ENCODE peak calls at places on chromosomes 1 and 21, in eight cellular contexts. One of them, this sample, is unnamed. For H3K4me1, the result is how much of the 10 kb centered on the place peaks cover.

GRCh38 chr1:99457381-99458165 is 188.3 kb upstream of the PALMD start:
- DNase-seq in endothelial cell of umbilical vein: no peak
- DNase-seq in CD8-positive, alpha-beta T cell: no peak
- DNase-seq in heart right ventricle: no peak
- DNase-seq in neuronal stem cell: no peak
- DNase-seq in psoas muscle: no peak
- DNase-seq in right lobe of liver: no peak
- DNase-seq in sigmoid colon: no peak
- DNase-seq in this sample: no peak

GRCh38 chr1:87766737-87767136 is 438.1 kb downstream of the LMO4 start:
- DNase-seq in endothelial cell of umbilical vein: no peak
- DNase-seq in CD8-positive, alpha-beta T cell: no peak
- DNase-seq in heart right ventricle: no peak
- DNase-seq in neuronal stem cell: no peak
- DNase-seq in psoas muscle: no peak
- DNase-seq in right lobe of liver: no peak
- DNase-seq in sigmoid colon: no peak
- DNase-seq in this sample: no peak

GRCh38 chr21:38060533-38060932 is 144.3 kb upstream of the KCNJ6 start:
- DNase-seq in endothelial cell of umbilical vein: no peak
- DNase-seq in CD8-positive, alpha-beta T cell: no peak
- DNase-seq in heart right ventricle: no peak
- DNase-seq in neuronal stem cell: no peak
- DNase-seq in psoas muscle: no peak
- DNase-seq in right lobe of liver: no peak
- DNase-seq in sigmoid colon: no peak
- DNase-seq in this sample: no peak

GRCh38 chr21:45102391-45102932 is 28.1 kb downstream of the ADARB1 start:
- DNase-seq in endothelial cell of umbilical vein: peak
- DNase-seq in CD8-positive, alpha-beta T cell: no peak
- DNase-seq in heart right ventricle: no peak
- DNase-seq in neuronal stem cell: no peak
- DNase-seq in psoas muscle: no peak
- DNase-seq in right lobe of liver: no peak
- DNase-seq in sigmoid colon: no peak
- DNase-seq in this sample: no peak

GRCh38 chr1:86833461-86834215 is 80.3 kb downstream of the SELENOF start:
- DNase-seq in endothelial cell of umbilical vein: peak
- DNase-seq in CD8-positive, alpha-beta T cell: peak
- DNase-seq in heart right ventricle: peak
- DNase-seq in neuronal stem cell: peak
- DNase-seq in psoas muscle: peak
- DNase-seq in right lobe of liver: peak
- DNase-seq in sigmoid colon: peak
- DNase-seq in this sample: peak

GRCh38 chr1:171141336-171142051 is 43.6 kb upstream of the FMO2 start:
- DNase-seq in endothelial cell of umbilical vein: peak
- DNase-seq in CD8-positive, alpha-beta T cell: no peak
- DNase-seq in heart right ventricle: peak
- DNase-seq in neuronal stem cell: no peak
- DNase-seq in psoas muscle: peak
- DNase-seq in right lobe of liver: peak
- DNase-seq in sigmoid colon: peak
- DNase-seq in this sample: no peak

GRCh38 chr1:224681816-224682215 is 65.7 kb downstream of the CNIH3 start:
- DNase-seq in endothelial cell of umbilical vein: no peak
- DNase-seq in CD8-positive, alpha-beta T cell: no peak
- DNase-seq in heart right ventricle: no peak
- DNase-seq in neuronal stem cell: peak
- DNase-seq in psoas muscle: no peak
- DNase-seq in right lobe of liver: no peak
- DNase-seq in sigmoid colon: no peak
- DNase-seq in this sample: no peak

GRCh38 chr1:106498238-106498637 is 558.2 kb upstream of the PRMT6 start:
- DNase-seq in endothelial cell of umbilical vein: no peak
- DNase-seq in CD8-positive, alpha-beta T cell: no peak
- DNase-seq in heart right ventricle: no peak
- DNase-seq in neuronal stem cell: no peak
- DNase-seq in psoas muscle: no peak
- DNase-seq in right lobe of liver: no peak
- DNase-seq in sigmoid colon: no peak
- DNase-seq in this sample: no peak

GRCh38 chr1:206558794-206559660 is 51.7 kb downstream of the RASSF5 start:
- DNase-seq in endothelial cell of umbilical vein: no peak
- DNase-seq in CD8-positive, alpha-beta T cell: peak
- DNase-seq in heart right ventricle: no peak
- DNase-seq in neuronal stem cell: no peak
- DNase-seq in psoas muscle: no peak
- DNase-seq in right lobe of liver: no peak
- DNase-seq in sigmoid colon: no peak
- DNase-seq in this sample: no peak

GRCh38 chr1:16617101-16617727 is 3.9 kb upstream of the NBPF1 start:
- DNase-seq in endothelial cell of umbilical vein: no peak
- DNase-seq in CD8-positive, alpha-beta T cell: no peak
- DNase-seq in heart right ventricle: peak
- DNase-seq in neuronal stem cell: no peak
- DNase-seq in psoas muscle: no peak
- DNase-seq in right lobe of liver: peak
- DNase-seq in sigmoid colon: peak
- DNase-seq in this sample: no peak

GRCh38 chr21:15152591-15152990 is 87.8 kb upstream of the NRIP1 start:
- DNase-seq in endothelial cell of umbilical vein: no peak
- DNase-seq in CD8-positive, alpha-beta T cell: no peak
- DNase-seq in heart right ventricle: no peak
- DNase-seq in neuronal stem cell: no peak
- DNase-seq in psoas muscle: no peak
- DNase-seq in right lobe of liver: no peak
- DNase-seq in sigmoid colon: no peak
- DNase-seq in this sample: no peak

GRCh38 chr1:220880726-220881506 is 1.7 kb downstream of the HLX start:
- DNase-seq in endothelial cell of umbilical vein: no peak
- DNase-seq in CD8-positive, alpha-beta T cell: no peak
- DNase-seq in heart right ventricle: peak
- DNase-seq in neuronal stem cell: no peak
- DNase-seq in psoas muscle: peak
- DNase-seq in right lobe of liver: peak
- DNase-seq in sigmoid colon: peak
- DNase-seq in this sample: no peak

GRCh38 chr1:64343105-64343960 is 126.6 kb upstream of the CACHD1 start:
- DNase-seq in endothelial cell of umbilical vein: peak
- DNase-seq in CD8-positive, alpha-beta T cell: no peak
- DNase-seq in heart right ventricle: no peak
- DNase-seq in neuronal stem cell: no peak
- DNase-seq in psoas muscle: no peak
- DNase-seq in right lobe of liver: no peak
- DNase-seq in sigmoid colon: no peak
- DNase-seq in this sample: no peak

GRCh38 chr1:89965203-89965900 is 29.6 kb upstream of the ZNF326 start:
- DNase-seq in endothelial cell of umbilical vein: peak
- DNase-seq in CD8-positive, alpha-beta T cell: no peak
- DNase-seq in heart right ventricle: no peak
- DNase-seq in neuronal stem cell: no peak
- DNase-seq in psoas muscle: no peak
- DNase-seq in right lobe of liver: no peak
- DNase-seq in sigmoid colon: no peak
- DNase-seq in this sample: no peak

GRCh38 chr1:66676616-66677298 is 75.5 kb upstream of the DYNLT5 start:
- DNase-seq in endothelial cell of umbilical vein: peak
- DNase-seq in CD8-positive, alpha-beta T cell: no peak
- DNase-seq in heart right ventricle: peak
- DNase-seq in neuronal stem cell: no peak
- DNase-seq in psoas muscle: no peak
- DNase-seq in right lobe of liver: no peak
- DNase-seq in sigmoid colon: no peak
- DNase-seq in this sample: no peak

GRCh38 chr1:2508751-2509150 is 17.6 kb downstream of the PANK4 start:
- DNase-seq in endothelial cell of umbilical vein: no peak
- DNase-seq in CD8-positive, alpha-beta T cell: no peak
- DNase-seq in heart right ventricle: no peak
- DNase-seq in neuronal stem cell: no peak
- DNase-seq in psoas muscle: no peak
- DNase-seq in right lobe of liver: no peak
- DNase-seq in sigmoid colon: no peak
- DNase-seq in this sample: no peak
- H3K4me1 ChIP-seq in endothelial cell of umbilical vein: under half
- H3K4me1 ChIP-seq in CD8-positive, alpha-beta T cell: under half
- H3K4me1 ChIP-seq in heart right ventricle: under half
- H3K4me1 ChIP-seq in neuronal stem cell: under half
- H3K4me1 ChIP-seq in psoas muscle: under half
- H3K4me1 ChIP-seq in right lobe of liver: under half
- H3K4me1 ChIP-seq in sigmoid colon: under half
- H3K4me1 ChIP-seq in this sample: under half

GRCh38 chr1:156123356-156124196 is 9.1 kb downstream of the LMNA start:
- DNase-seq in endothelial cell of umbilical vein: peak
- DNase-seq in CD8-positive, alpha-beta T cell: peak
- DNase-seq in heart right ventricle: peak
- DNase-seq in neuronal stem cell: peak
- DNase-seq in psoas muscle: peak
- DNase-seq in right lobe of liver: peak
- DNase-seq in sigmoid colon: peak
- DNase-seq in this sample: peak
- H3K4me3 ChIP-seq in endothelial cell of umbilical vein: no peak
- H3K4me3 ChIP-seq in CD8-positive, alpha-beta T cell: no peak
- H3K4me3 ChIP-seq in heart right ventricle: peak
- H3K4me3 ChIP-seq in neuronal stem cell: no peak
- H3K4me3 ChIP-seq in psoas muscle: peak
- H3K4me3 ChIP-seq in right lobe of liver: no peak
- H3K4me3 ChIP-seq in sigmoid colon: peak
- H3K4me3 ChIP-seq in this sample: no peak

GRCh38 chr1:34657849-34658248 is 97.0 kb upstream of the GJB5 start:
- DNase-seq in endothelial cell of umbilical vein: no peak
- DNase-seq in CD8-positive, alpha-beta T cell: no peak
- DNase-seq in heart right ventricle: no peak
- DNase-seq in neuronal stem cell: no peak
- DNase-seq in psoas muscle: no peak
- DNase-seq in right lobe of liver: no peak
- DNase-seq in sigmoid colon: no peak
- DNase-seq in this sample: no peak

GRCh38 chr1:34655206-34655909 is 99.5 kb upstream of the GJB5 start:
- DNase-seq in endothelial cell of umbilical vein: no peak
- DNase-seq in CD8-positive, alpha-beta T cell: no peak
- DNase-seq in heart right ventricle: no peak
- DNase-seq in neuronal stem cell: no peak
- DNase-seq in psoas muscle: no peak
- DNase-seq in right lobe of liver: no peak
- DNase-seq in sigmoid colon: no peak
- DNase-seq in this sample: no peak

GRCh38 chr1:34657266-34657665 is 97.6 kb upstream of the GJB5 start:
- DNase-seq in endothelial cell of umbilical vein: no peak
- DNase-seq in CD8-positive, alpha-beta T cell: no peak
- DNase-seq in heart right ventricle: no peak
- DNase-seq in neuronal stem cell: no peak
- DNase-seq in psoas muscle: no peak
- DNase-seq in right lobe of liver: no peak
- DNase-seq in sigmoid colon: no peak
- DNase-seq in this sample: no peak

GRCh38 chr1:34656299-34656698 is 98.5 kb upstream of the GJB5 start:
- DNase-seq in endothelial cell of umbilical vein: no peak
- DNase-seq in CD8-positive, alpha-beta T cell: no peak
- DNase-seq in heart right ventricle: no peak
- DNase-seq in neuronal stem cell: no peak
- DNase-seq in psoas muscle: no peak
- DNase-seq in right lobe of liver: no peak
- DNase-seq in sigmoid colon: no peak
- DNase-seq in this sample: no peak

DNA sequence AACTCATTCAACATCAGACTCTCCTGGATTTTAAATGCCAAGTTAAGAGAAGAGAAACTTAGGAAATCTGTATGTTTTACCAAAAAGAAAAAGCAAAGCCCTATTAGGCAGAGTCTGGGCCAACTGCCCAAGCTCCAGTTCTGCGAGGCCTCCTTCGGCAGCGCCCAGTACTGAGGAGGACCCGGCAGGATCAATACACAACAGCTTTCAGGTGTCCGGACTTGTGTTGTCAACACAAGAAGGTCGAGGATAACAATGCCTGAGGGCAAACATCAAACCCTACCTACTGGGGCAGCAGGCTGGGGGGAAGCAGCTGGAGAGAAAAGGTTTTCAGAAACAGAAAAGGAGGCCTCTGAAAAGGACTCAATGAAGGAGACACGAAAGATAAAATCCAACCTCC is 98.1 kb upstream of the GJB5 start:
- DNase-seq in endothelial cell of umbilical vein: no peak
- DNase-seq in CD8-positive, alpha-beta T cell: no peak
- DNase-seq in heart right ventricle: no peak
- DNase-seq in neuronal stem cell: no peak
- DNase-seq in psoas muscle: no peak
- DNase-seq in right lobe of liver: no peak
- DNase-seq in sigmoid colon: no peak
- DNase-seq in this sample: no peak
- H3K27ac ChIP-seq in endothelial cell of umbilical vein: no peak
- H3K27ac ChIP-seq in CD8-positive, alpha-beta T cell: no peak
- H3K27ac ChIP-seq in heart right ventricle: no peak
- H3K27ac ChIP-seq in neuronal stem cell: no peak
- H3K27ac ChIP-seq in psoas muscle: no peak
- H3K27ac ChIP-seq in right lobe of liver: no peak
- H3K27ac ChIP-seq in sigmoid colon: no peak
- H3K27ac ChIP-seq in this sample: no peak

GRCh38 chr1:68174173-68175113 is 57.9 kb downstream of the WLS start:
- DNase-seq in endothelial cell of umbilical vein: peak
- DNase-seq in CD8-positive, alpha-beta T cell: no peak
- DNase-seq in heart right ventricle: peak
- DNase-seq in neuronal stem cell: peak
- DNase-seq in psoas muscle: peak
- DNase-seq in right lobe of liver: no peak
- DNase-seq in sigmoid colon: peak
- DNase-seq in this sample: no peak
- H3K4me1 ChIP-seq in endothelial cell of umbilical vein: half or more
- H3K4me1 ChIP-seq in CD8-positive, alpha-beta T cell: under half
- H3K4me1 ChIP-seq in heart right ventricle: half or more
- H3K4me1 ChIP-seq in neuronal stem cell: under half
- H3K4me1 ChIP-seq in psoas muscle: under half
- H3K4me1 ChIP-seq in right lobe of liver: under half
- H3K4me1 ChIP-seq in sigmoid colon: half or more
- H3K4me1 ChIP-seq in this sample: under half